ENCODE peak calls at places on chromosome X, in nine cellular contexts. D is EL, J is neural crest cell, Y is GM04503, C is right lobe of liver, B is AG08395, E is uterus, S is germinal center, P is GM04504. T is an unnamed sample.

GRCh38 chrX:38636949-38637819 is 75.8 kb downstream of the TSPAN7 start:
- DNase-seq in B (no peak), E (peak), D (no peak), Y (no peak), S (no peak), P (no peak), J (no peak), C (no peak), T (no peak)

GRCh38 chrX:115259238-115259875 is 25.5 kb upstream of the LRCH2 start:
- DNase-seq in Y (peak), B (peak), C (no peak), J (no peak), S (no peak), D (peak), E (no peak), P (peak), T (no peak)

GRCh38 chrX:39493168-39493567 is 604.6 kb downstream of the BCOR start:
- DNase-seq in S (no peak), Y (no peak), D (no peak), B (no peak), P (no peak), C (no peak), J (no peak), E (no peak), T (no peak)

GRCh38 chrX:126770179-126770578 is 49.4 kb upstream of the PRR32 start:
- DNase-seq in C (no peak), B (no peak), D (no peak), Y (no peak), S (no peak), P (no peak), E (no peak), J (peak), T (no peak)

GRCh38 chrX:16278927-16279326 is 111.6 kb downstream of the MAGEB17 start:
- DNase-seq in S (no peak), Y (no peak), E (no peak), P (no peak), J (no peak), B (no peak), D (no peak), C (no peak), T (no peak)

GRCh38 chrX:2463973-2464676 is 36.7 kb downstream of the DHRSX start:
- DNase-seq in D (no peak), Y (no peak), S (no peak), E (no peak), P (no peak), C (peak), J (no peak), B (no peak), T (no peak)

GRCh38 chrX:123993326-123993725 is 31.8 kb downstream of the STAG2 start:
- DNase-seq in J (no peak), E (no peak), S (no peak), Y (peak), C (no peak), P (peak), D (peak), B (peak), T (no peak)

GRCh38 chrX:10341309-10341708 is 184.5 kb downstream of the CLCN4 start:
- DNase-seq in C (no peak), D (no peak), Y (no peak), S (no peak), E (no peak), P (no peak), J (no peak), B (no peak), T (no peak)

GRCh38 chrX:65932173-65933084 is 107.5 kb downstream of the VSIG4 start:
- DNase-seq in Y (no peak), S (no peak), J (peak), P (no peak), D (no peak), B (no peak), E (no peak), C (no peak), T (no peak)

GRCh38 chrX:68249401-68249831 is 183.9 kb downstream of the OPHN1 start:
- DNase-seq in E (peak), C (no peak), B (no peak), S (no peak), J (no peak), D (no peak), Y (no peak), P (no peak), T (no peak)

GRCh38 chrX:69024931-69025330 is 140.3 kb downstream of the PJA1 start:
- DNase-seq in E (peak), S (no peak), P (no peak), B (peak), Y (peak), C (no peak), D (peak), J (no peak), T (no peak)

GRCh38 chrX:29145316-29145715 is 558.1 kb downstream of the IL1RAPL1 start:
- DNase-seq in P (no peak), Y (no peak), B (no peak), D (no peak), J (no peak), C (no peak), E (no peak), S (no peak), T (no peak)

GRCh38 chrX:96540111-96540631 is 144.5 kb upstream of the DIAPH2 start:
- DNase-seq in D (no peak), S (no peak), J (no peak), B (no peak), P (no peak), C (no peak), E (no peak), Y (no peak), T (no peak)